ENCODE peak calls at places on chromosomes 12 and 14, in four cellular contexts. Z, A, W and X are unnamed samples.

GRCh38 chr12:121428883-121429282 is 29.0 kb downstream of the RNF34 start:
- DNase-seq in Z (no peak), A (no peak), W (no peak), X (no peak)

GRCh38 chr12:49827351-49828099 is 688 bp downstream of the NCKAP5L start:
- DNase-seq in A (no peak), W (peak), Z (peak), X (peak)

GRCh38 chr12:50313256-50313931 is 30.1 kb upstream of the LIMA1 start:
- DNase-seq in A (no peak), Z (no peak), W (no peak), X (no peak)

GRCh38 chr12:70032076-70032475 is 207.0 kb downstream of the MYRFL start:
- DNase-seq in W (no peak), Z (no peak), A (no peak), X (no peak)

GRCh38 chr14:74083161-74083560 is 1.1 kb downstream of the ALDH6A1 start:
- DNase-seq in Z (no peak), W (no peak), A (no peak), X (no peak)

GRCh38 chr12:58030566-58031279 is 89.4 kb downstream of the ATP23 start:
- DNase-seq in Z (no peak), W (no peak), A (no peak), X (no peak)

GRCh38 chr12:55925870-55926737 is 1.6 kb downstream of the PYM1 start:
- DNase-seq in Z (no peak), W (no peak), A (no peak), X (no peak)

GRCh38 chr12:111685322-111685810 is 390 bp downstream of the BRAP start:
- DNase-seq in A (no peak), W (peak), Z (peak), X (no peak)

GRCh38 chr12:75951399-75952228 is 80.0 kb downstream of the PHLDA1 start:
- DNase-seq in A (no peak), Z (no peak), W (no peak), X (no peak)

GRCh38 chr14:63663428-63664142 is 21.9 kb upstream of the WDR89 start:
- DNase-seq in W (peak), Z (no peak), A (no peak), X (peak)

GRCh38 chr12:109952160-109952858 is 43.9 kb downstream of the GIT2 start:
- DNase-seq in A (peak), W (no peak), Z (no peak), X (no peak)

GRCh38 chr12:109952873-109953272 is 43.3 kb downstream of the GIT2 start:
- DNase-seq in A (no peak), Z (no peak), W (no peak), X (no peak)

GRCh38 chr12:109951751-109952150 is 44.4 kb downstream of the GIT2 start:
- DNase-seq in W (no peak), Z (no peak), A (no peak), X (no peak)

GRCh38 chr12:109950625-109951024 is 45.5 kb downstream of the GIT2 start:
- DNase-seq in W (no peak), A (no peak), Z (no peak), X (no peak)

DNA sequence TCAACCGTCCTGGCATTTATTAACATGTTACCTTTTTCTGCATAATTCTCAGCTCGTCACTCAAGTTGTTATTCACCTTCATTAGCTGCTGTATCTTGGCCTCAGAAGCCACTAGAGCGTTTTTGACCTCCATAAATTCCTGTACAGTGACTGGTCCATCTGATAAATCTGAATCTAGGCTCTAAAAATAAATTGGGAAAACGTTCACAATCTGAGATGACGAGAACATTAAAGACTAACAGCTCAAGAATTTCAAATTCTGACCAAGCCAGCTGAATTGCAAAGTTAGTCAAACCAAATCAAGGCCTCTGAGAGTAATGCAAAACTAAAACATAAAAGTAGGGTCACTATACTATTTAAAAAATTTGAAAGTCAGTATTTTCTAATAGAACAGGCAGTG is 45.0 kb downstream of the GIT2 start:
- DNase-seq in A (no peak), W (no peak), Z (no peak), X (no peak)
- TF ChIP-seq ATF3 in A (no peak), W (no peak), Z (no peak), X (no peak)

DNA sequence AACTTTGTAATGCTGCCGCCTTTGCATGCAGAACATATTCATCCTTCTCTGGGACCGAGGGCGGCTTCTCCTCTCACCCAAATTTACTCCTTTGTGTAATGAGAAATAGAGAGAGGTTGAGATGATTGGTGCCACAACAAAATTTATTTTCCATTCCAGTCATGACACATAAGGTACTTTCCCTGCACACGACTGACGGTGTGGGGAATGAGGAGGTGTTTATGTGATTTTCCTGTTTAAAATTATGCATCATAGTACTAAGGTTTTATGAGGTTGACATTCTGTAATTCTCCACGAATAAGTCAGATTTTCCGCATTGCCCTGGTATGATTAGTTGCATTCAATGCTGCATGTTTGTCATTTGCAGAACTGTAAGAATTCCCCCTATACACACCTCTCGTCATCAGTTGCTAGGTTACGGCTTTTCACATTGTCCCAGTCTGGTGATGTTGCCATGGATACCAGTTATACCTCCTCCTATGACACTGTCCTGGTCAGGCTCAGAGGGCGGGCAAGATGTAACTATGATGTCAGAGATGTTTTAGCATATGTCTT is 23.1 kb downstream of the BICDL1 start:
- DNase-seq in A (peak), W (no peak), Z (peak), X (no peak)
- TF ChIP-seq CREM in A (peak), W (no peak), Z (peak), X (no peak)

GRCh38 chr14:77076118-77076631 is 21.9 kb upstream of the CIPC start:
- DNase-seq in A (no peak), W (peak), Z (no peak), X (no peak)
- TF ChIP-seq ATF3 in A (no peak), W (no peak), Z (no peak), X (no peak)

DNA sequence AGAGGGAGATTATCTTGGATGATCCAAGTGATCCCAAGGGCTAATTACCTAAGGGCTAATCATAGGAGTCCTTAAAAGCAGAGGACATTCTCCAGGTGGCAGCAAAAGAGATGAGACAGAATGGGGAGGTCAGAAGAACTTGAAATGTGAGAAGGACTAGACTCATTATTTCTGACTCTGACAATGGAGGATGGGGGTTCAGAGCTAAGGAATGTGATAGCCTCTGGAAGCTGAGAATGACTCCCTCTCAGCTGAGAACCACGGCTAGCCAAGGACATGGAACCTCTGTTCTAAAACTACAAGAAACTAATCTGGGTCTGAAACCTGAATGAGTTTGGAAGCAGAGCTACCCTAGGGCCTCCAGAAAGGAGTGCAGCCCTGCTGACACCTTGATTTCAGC is 35.6 kb upstream of the ANKS1B start:
- DNase-seq in Z (no peak), A (no peak), W (no peak), X (no peak)
- TF ChIP-seq CREM in Z (no peak), A (no peak), W (no peak), X (no peak)

GRCh38 chr12:61554268-61555008 is 705.8 kb upstream of the USP15 start:
- DNase-seq in A (no peak), W (no peak), Z (no peak), X (no peak)
- TF ChIP-seq ATF3 in A (no peak), W (no peak), Z (no peak), X (no peak)